ENCODE peak calls at places on chromosome 16, in four cellular contexts. V, N, U and Y are unnamed samples.

GRCh38 chr16:84495506-84495905 is 9.0 kb downstream of the MEAK7 start:
- DNase-seq in V (no peak), N (no peak), U (no peak), Y (no peak)

GRCh38 chr16:27083861-27084261 is 17.1 kb downstream of the C16orf82 start:
- DNase-seq in V (no peak), U (no peak), N (peak), Y (no peak)

GRCh38 chr16:2857451-2858244 is at the start of gene PRSS22:
- DNase-seq in N (peak), U (no peak), V (no peak), Y (no peak)

GRCh38 chr16:80982646-80983045 is 24.0 kb downstream of the CMC2 start:
- DNase-seq in N (no peak), U (no peak), V (no peak), Y (no peak)

GRCh38 chr16:28063611-28064061 is at the start of gene GSG1L:
- DNase-seq in V (no peak), U (no peak), N (no peak), Y (no peak)

GRCh38 chr16:27514806-27515205 is 34.9 kb downstream of the GTF3C1 start:
- DNase-seq in V (no peak), N (no peak), U (no peak), Y (no peak)

GRCh38 chr16:55046513-55046912 is 115.8 kb downstream of the IRX5 start:
- DNase-seq in U (no peak), N (no peak), V (no peak), Y (no peak)

GRCh38 chr16:19179890-19180490 is 11.9 kb downstream of the SYT17 start:
- DNase-seq in U (no peak), V (no peak), N (peak), Y (peak)

GRCh38 chr16:64356267-64356666 is 765.6 kb downstream of the CDH11 start:
- DNase-seq in U (no peak), N (no peak), V (no peak), Y (no peak)

GRCh38 chr16:57409065-57409464 is 4.5 kb downstream of the CCL17 start:
- DNase-seq in V (no peak), N (no peak), U (no peak), Y (no peak)

GRCh38 chr16:29862383-29862883 is 593 bp downstream of the CDIPT start:
- DNase-seq in N (no peak), V (no peak), U (no peak), Y (no peak)

GRCh38 chr16:22262460-22262859 is 34.7 kb upstream of the POLR3E start:
- DNase-seq in U (no peak), V (no peak), N (no peak), Y (no peak)

GRCh38 chr16:88331989-88332920 is 50.5 kb upstream of the ZNF469 start:
- DNase-seq in V (no peak), N (no peak), U (no peak), Y (peak)

GRCh38 chr16:56424404-56424765 is 960 bp downstream of the AMFR start:
- DNase-seq in V (no peak), N (no peak), U (no peak), Y (no peak)

GRCh38 chr16:14309001-14309886 is 238.1 kb downstream of the MRTFB start:
- DNase-seq in U (no peak), N (no peak), V (no peak), Y (no peak)

GRCh38 chr16:71855937-71856662 is 10.3 kb downstream of the ATXN1L start:
- DNase-seq in U (no peak), V (no peak), N (no peak), Y (no peak)

GRCh38 chr16:89170346-89171215 is 967 bp upstream of the CDH15 start:
- DNase-seq in U (peak), V (no peak), N (no peak), Y (peak)

GRCh38 chr16:31064882-31065461 is 9.1 kb downstream of the ZNF668 start:
- DNase-seq in N (no peak), U (no peak), V (no peak), Y (no peak)

GRCh38 chr16:31265329-31266245 is 5.8 kb downstream of the ITGAM start:
- DNase-seq in V (peak), N (no peak), U (peak), Y (no peak)

GRCh38 chr16:2767140-2767731 is 9.8 kb downstream of the ELOB start:
- DNase-seq in U (no peak), N (no peak), V (no peak), Y (no peak)

GRCh38 chr16:77277141-77277540 is 77.9 kb downstream of the SYCE1L start:
- DNase-seq in V (no peak), N (no peak), U (no peak), Y (no peak)

GRCh38 chr16:70156207-70156978 is 17.2 kb upstream of the CLEC18C start:
- DNase-seq in N (peak), V (no peak), U (no peak), Y (no peak)

GRCh38 chr16:50665128-50665878 is 15.8 kb downstream of the SNX20 start:
- DNase-seq in N (peak), U (peak), V (no peak), Y (peak)

GRCh38 chr16:74936902-74937560 is 47.9 kb downstream of the WDR59 start:
- DNase-seq in N (no peak), V (peak), U (no peak), Y (no peak)

GRCh38 chr16:19645557-19645981 is 72.5 kb downstream of the KNOP1 start:
- DNase-seq in U (no peak), V (no peak), N (no peak), Y (no peak)

GRCh38 chr16:65579050-65579449 is 457.2 kb upstream of the CDH11 start:
- DNase-seq in N (no peak), U (peak), V (no peak), Y (no peak)

GRCh38 chr16:28951410-28951943 is 740 bp downstream of the NFATC2IP start:
- DNase-seq in N (peak), U (no peak), V (no peak), Y (no peak)

GRCh38 chr16:86483-86952 is 8.5 kb downstream of the MPG start:
- DNase-seq in V (no peak), U (no peak), N (no peak), Y (no peak)

GRCh38 chr16:83781-84615 is 6.0 kb downstream of the MPG start:
- DNase-seq in U (no peak), N (no peak), V (no peak), Y (no peak)

GRCh38 chr16:85865-86264 is 7.8 kb downstream of the MPG start:
- DNase-seq in U (no peak), V (no peak), N (no peak), Y (no peak)

GRCh38 chr16:85453-85782 is 7.4 kb downstream of the MPG start:
- DNase-seq in N (no peak), V (no peak), U (no peak), Y (no peak)

DNA sequence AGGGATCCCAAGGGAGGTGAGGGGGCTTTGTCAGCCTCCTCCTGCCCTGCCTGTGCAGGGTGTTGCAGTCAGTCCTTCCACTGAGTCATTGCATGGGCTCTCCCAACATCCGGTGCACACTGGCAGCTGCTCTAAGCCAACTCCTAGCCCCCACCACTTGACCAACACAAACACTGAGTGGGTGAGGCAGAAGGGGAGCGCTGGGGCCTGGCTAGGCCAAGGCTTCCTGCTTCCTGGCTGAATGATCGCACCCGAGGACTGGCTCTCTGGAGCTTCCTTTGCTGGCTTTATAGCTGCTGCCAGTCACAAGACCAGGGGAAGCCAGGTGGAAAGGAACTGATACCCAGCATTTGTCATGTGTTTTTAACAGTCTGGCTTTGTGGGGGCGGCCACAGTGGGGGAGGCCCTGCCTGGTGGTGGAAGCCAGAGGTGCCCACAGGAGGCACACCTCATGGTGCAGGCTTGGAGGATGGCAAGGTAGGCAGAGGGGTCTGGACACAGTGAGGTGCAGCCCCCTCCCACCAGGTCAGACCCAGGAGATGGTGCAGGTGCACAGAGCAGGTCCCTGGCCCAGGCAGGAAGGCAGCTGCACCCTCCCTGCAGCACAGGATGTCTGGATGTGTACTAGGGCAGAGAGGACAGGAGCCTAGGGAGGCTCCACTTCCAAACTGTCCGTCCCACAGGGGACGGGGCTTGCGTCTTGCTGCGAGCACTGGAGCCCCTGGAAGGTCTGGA is 6.9 kb downstream of the MPG start:
- DNase-seq in U (no peak), N (no peak), V (peak), Y (no peak)
- TF ChIP-seq POLR2A in U (no peak), N (peak), V (peak), Y (no peak)

GRCh38 chr16:86740817-86741799 is 162.8 kb downstream of the FOXL1 start:
- DNase-seq in U (no peak), N (no peak), V (no peak), Y (no peak)
- TF ChIP-seq EGR1 in U (no peak), N (no peak), V (no peak), Y (no peak)

GRCh38 chr16:68790130-68790761 is 53.1 kb upstream of the TANGO6 start:
- DNase-seq in N (no peak), U (no peak), V (no peak), Y (no peak)
- TF ChIP-seq POLR2A in N (no peak), U (no peak), V (no peak), Y (no peak)

GRCh38 chr16:11497329-11497805 is 89.4 kb downstream of the LITAF start:
- DNase-seq in U (no peak), V (peak), N (no peak), Y (peak)
- TF ChIP-seq EGR1 in U (no peak), V (no peak), N (no peak), Y (no peak)

DNA sequence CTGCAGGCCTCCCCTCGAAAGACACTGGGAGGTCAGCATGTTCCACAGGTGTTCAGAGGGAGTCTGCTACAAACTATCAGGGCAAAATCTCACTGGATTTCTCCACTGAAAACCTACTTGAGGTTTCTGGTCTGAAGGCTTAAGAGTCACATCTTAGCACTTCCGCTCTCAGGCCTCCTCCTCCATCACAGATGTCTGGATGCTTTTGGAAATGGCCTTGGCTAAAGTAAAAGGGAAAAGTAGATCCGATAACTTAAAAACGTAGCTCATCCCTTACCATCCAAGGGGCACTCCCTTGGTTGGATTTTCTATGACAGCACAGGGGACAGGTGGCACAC is 14.4 kb downstream of the GINS2 start:
- DNase-seq in U (no peak), N (no peak), V (no peak), Y (no peak)
- TF ChIP-seq POLR2A in U (no peak), N (no peak), V (no peak), Y (no peak)

GRCh38 chr16:67357561-67357960 is 30.9 kb downstream of the LRRC36 start:
- DNase-seq in N (no peak), V (no peak), U (no peak), Y (no peak)
- TF ChIP-seq EGR1 in N (no peak), V (no peak), U (no peak), Y (no peak)

GRCh38 chr16:82384017-82384416 is 214.0 kb upstream of the MPHOSPH6 start:
- DNase-seq in U (no peak), N (no peak), V (no peak), Y (no peak)
- TF ChIP-seq POLR2A in U (no peak), N (no peak), V (no peak), Y (no peak)